ENCODE peak calls at places on chromosome 2, in eight cellular contexts. W is right lobe of liver, D is ovary, X is brain microvascular endothelial cell, N is left ventricle myocardium inferior, Q is fibroblast of lung, E is uterus, C is tibial artery. Z is an unnamed sample. For H3K27me3, the result is how much of the 10 kb centered on the place peaks cover.

GRCh38 chr2:99851811-99852210 is 290.6 kb downstream of the AFF3 start:
- DNase-seq in W (no peak), D (no peak), X (no peak), N (no peak), Q (no peak), E (no peak), C (no peak), Z (no peak)

GRCh38 chr2:43027103-43027482 is 199.3 kb downstream of the ZFP36L2 start:
- DNase-seq in W (no peak), D (peak), X (no peak), N (no peak), Q (no peak), E (no peak), C (peak), Z (peak)

GRCh38 chr2:1556776-1557466 is 143.7 kb downstream of the TPO start:
- DNase-seq in W (no peak), D (no peak), X (peak), N (no peak), Q (peak), E (no peak), C (no peak), Z (peak)

GRCh38 chr2:64542071-64543005 is 18.2 kb downstream of the AFTPH start:
- DNase-seq in W (no peak), D (no peak), X (no peak), N (no peak), Q (peak), E (no peak), C (no peak), Z (no peak)

GRCh38 chr2:627340-627709 is 49.9 kb downstream of the TMEM18 start:
- DNase-seq in W (no peak), D (no peak), X (no peak), N (no peak), Q (no peak), E (no peak), C (no peak), Z (no peak)

GRCh38 chr2:45274190-45274926 is 265.1 kb upstream of the SIX2 start:
- DNase-seq in W (peak), D (no peak), X (no peak), N (no peak), Q (no peak), E (no peak), C (no peak), Z (no peak)

GRCh38 chr2:77862120-77862519 is 339.9 kb upstream of the LRRTM4 start:
- DNase-seq in W (no peak), D (no peak), X (no peak), N (no peak), Q (no peak), E (no peak), C (no peak), Z (no peak)

GRCh38 chr2:219286436-219287115 is 7.4 kb downstream of the DNAJB2 start:
- DNase-seq in W (no peak), D (peak), X (no peak), N (no peak), Q (no peak), E (no peak), C (no peak), Z (peak)

GRCh38 chr2:138212434-138212833 is 248.2 kb downstream of the HNMT start:
- DNase-seq in W (no peak), D (no peak), X (no peak), N (no peak), Q (peak), E (no peak), C (no peak), Z (no peak)

GRCh38 chr2:172928754-172929153 is 146.9 kb upstream of the MAP3K20 start:
- DNase-seq in W (no peak), D (no peak), X (peak), N (no peak), Q (peak), E (no peak), C (no peak), Z (no peak)

GRCh38 chr2:174048238-174048637 is 83.1 kb upstream of the SP3 start:
- DNase-seq in W (no peak), D (no peak), X (no peak), N (no peak), Q (no peak), E (no peak), C (no peak), Z (no peak)

GRCh38 chr2:105781274-105781673 is 36.6 kb downstream of the NCK2 start:
- DNase-seq in W (no peak), D (no peak), X (no peak), N (no peak), Q (no peak), E (no peak), C (no peak), Z (no peak)

GRCh38 chr2:9392895-9393757 is 30.2 kb downstream of the ITGB1BP1 start:
- DNase-seq in W (no peak), D (no peak), X (peak), N (no peak), Q (no peak), E (peak), C (no peak), Z (peak)

GRCh38 chr2:167438206-167438605 is 549.9 kb downstream of the XIRP2 start:
- DNase-seq in W (no peak), D (no peak), X (peak), N (no peak), Q (peak), E (no peak), C (no peak), Z (no peak)

GRCh38 chr2:94759211-94759610 is 112.0 kb upstream of the TEKT4 start:
- DNase-seq in W (no peak), D (no peak), X (no peak), N (no peak), Q (no peak), E (no peak), C (no peak), Z (no peak)

GRCh38 chr2:138922973-138923563 is 142.9 kb upstream of the NXPH2 start:
- DNase-seq in W (no peak), D (no peak), X (no peak), N (no peak), Q (peak), E (no peak), C (no peak), Z (no peak)

GRCh38 chr2:64455545-64455944 is 1.6 kb downstream of the LGALSL start:
- DNase-seq in W (no peak), D (no peak), X (no peak), N (no peak), Q (no peak), E (no peak), C (no peak), Z (no peak)

GRCh38 chr2:204046145-204046544 is 109.6 kb downstream of the ICOS start:
- DNase-seq in W (no peak), D (no peak), X (no peak), N (no peak), Q (no peak), E (no peak), C (no peak), Z (no peak)
- H3K27ac ChIP-seq in W (no peak), D (no peak), X (no peak), N (no peak), Q (no peak), E (no peak), C (no peak), Z (peak)

GRCh38 chr2:176173679-176174381 is 14.6 kb upstream of the HOXD1 start:
- DNase-seq in W (no peak), D (no peak), X (no peak), N (no peak), Q (peak), E (no peak), C (no peak), Z (no peak)
- H3K27me3 ChIP-seq in W (under half), D (under half), X (half or more), N (half or more), Q (half or more), E (under half), C (half or more), Z (half or more)

GRCh38 chr2:231527955-231528635 is 2.1 kb downstream of the NMUR1 start:
- DNase-seq in W (no peak), D (no peak), X (no peak), N (no peak), Q (no peak), E (no peak), C (no peak), Z (no peak)

GRCh38 chr2:231531408-231532188 is 1.4 kb upstream of the NMUR1 start:
- DNase-seq in W (no peak), D (no peak), X (no peak), N (no peak), Q (peak), E (no peak), C (peak), Z (no peak)

GRCh38 chr2:231532189-231533035 is 2.2 kb upstream of the NMUR1 start:
- DNase-seq in W (no peak), D (no peak), X (no peak), N (no peak), Q (no peak), E (no peak), C (peak), Z (no peak)

GRCh38 chr2:231528636-231529030 is 1.6 kb downstream of the NMUR1 start:
- DNase-seq in W (no peak), D (no peak), X (no peak), N (no peak), Q (no peak), E (no peak), C (no peak), Z (no peak)

GRCh38 chr2:231530099-231531085 is at the start of gene NMUR1:
- DNase-seq in W (peak), D (peak), X (no peak), N (peak), Q (no peak), E (peak), C (peak), Z (peak)
- TF ChIP-seq CTCF in W (peak), D (peak), X (peak), N (peak), Q (peak), E (peak), C (peak), Z (peak)

GRCh38 chr2:208189782-208190181 is at the start of gene C2orf80:
- DNase-seq in W (no peak), D (no peak), X (no peak), N (no peak), Q (no peak), E (no peak), C (no peak), Z (no peak)

GRCh38 chr2:208186465-208186864 is 3.4 kb downstream of the C2orf80 start:
- DNase-seq in W (no peak), D (no peak), X (no peak), N (no peak), Q (no peak), E (no peak), C (no peak), Z (no peak)

GRCh38 chr2:208183937-208184336 is 5.9 kb downstream of the C2orf80 start:
- DNase-seq in W (peak), D (no peak), X (no peak), N (no peak), Q (no peak), E (no peak), C (no peak), Z (no peak)

GRCh38 chr2:208183526-208183925 is 6.3 kb downstream of the C2orf80 start:
- DNase-seq in W (no peak), D (no peak), X (no peak), N (no peak), Q (no peak), E (no peak), C (no peak), Z (peak)

GRCh38 chr2:208186921-208187320 is 2.9 kb downstream of the C2orf80 start:
- DNase-seq in W (no peak), D (no peak), X (no peak), N (no peak), Q (no peak), E (no peak), C (no peak), Z (no peak)
- H3K27ac ChIP-seq in W (no peak), D (no peak), X (no peak), N (no peak), Q (no peak), E (no peak), C (no peak), Z (no peak)

GRCh38 chr2:222281495-222281894 is 17.3 kb downstream of the PAX3 start:
- DNase-seq in W (no peak), D (no peak), X (no peak), N (no peak), Q (peak), E (no peak), C (no peak), Z (no peak)

GRCh38 chr2:222284466-222284865 is 14.3 kb downstream of the PAX3 start:
- DNase-seq in W (no peak), D (no peak), X (no peak), N (no peak), Q (no peak), E (no peak), C (no peak), Z (no peak)

GRCh38 chr2:222287862-222288479 is 10.8 kb downstream of the PAX3 start:
- DNase-seq in W (no peak), D (no peak), X (no peak), N (no peak), Q (no peak), E (no peak), C (no peak), Z (no peak)

GRCh38 chr2:222280795-222281194 is 18.0 kb downstream of the PAX3 start:
- DNase-seq in W (no peak), D (no peak), X (no peak), N (no peak), Q (peak), E (no peak), C (no peak), Z (no peak)

DNA sequence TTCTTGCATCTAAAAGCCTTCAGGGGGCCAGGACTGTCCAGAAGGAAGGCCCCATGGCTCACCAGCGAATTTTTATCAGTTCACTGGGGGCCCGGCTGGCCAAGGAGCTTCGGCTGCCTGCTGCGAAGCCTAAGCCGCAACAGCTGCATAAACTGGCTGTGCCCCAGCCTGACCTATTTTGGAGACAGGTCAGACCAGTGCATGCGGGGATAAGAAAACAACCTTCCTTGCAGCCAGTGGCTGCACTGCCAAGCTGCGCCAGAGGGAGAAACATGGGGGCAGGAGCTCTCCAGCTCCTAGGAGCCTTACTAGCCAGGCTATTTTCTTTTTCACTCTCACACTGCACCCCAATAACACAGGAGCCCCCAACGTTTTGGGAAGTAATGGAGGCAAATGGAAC is 15.2 kb downstream of the PAX3 start:
- DNase-seq in W (no peak), D (no peak), X (no peak), N (no peak), Q (no peak), E (no peak), C (no peak), Z (no peak)
- H3K27me3 ChIP-seq in W (under half), D (under half), X (under half), N (half or more), Q (under half), E (under half), C (under half), Z (under half)

DNA sequence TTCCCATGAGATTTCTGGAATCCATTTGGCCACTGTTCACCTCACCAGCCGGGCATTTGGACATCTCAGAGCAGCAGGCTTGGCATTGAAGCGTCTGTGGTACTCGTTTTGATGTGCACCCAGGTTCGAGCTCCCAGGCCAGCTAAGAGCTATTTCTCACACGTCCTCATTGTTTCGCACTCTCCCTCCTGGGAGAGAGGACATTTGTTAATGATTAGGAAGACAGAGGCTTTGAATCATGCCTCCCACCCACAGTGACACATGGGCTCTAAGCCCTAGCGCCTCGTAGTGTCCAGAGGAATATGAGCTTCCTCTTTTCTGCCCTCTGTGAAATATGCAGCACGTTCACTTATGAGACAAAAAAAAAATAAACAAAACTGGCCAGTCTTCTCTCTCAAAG is 361.8 kb downstream of the RND3 start:
- DNase-seq in W (peak), D (no peak), X (peak), N (no peak), Q (peak), E (no peak), C (no peak), Z (no peak)
- TF ChIP-seq CTCF in W (peak), D (no peak), X (peak), N (no peak), Q (no peak), E (no peak), C (no peak), Z (no peak)

Z was measured in spleen.